ENCODE peak calls at places on chromosome 3, in ten cellular contexts. M is NCI-H2081; B is GM13977; F is H9; R is AG20443; N is AG08396; H is mesendoderm; I is activated effector memory CD4-positive, alpha-beta T cell treated with anti-CD3 and anti-CD28 coated beads, Interleukin-2, amount 50 U/mL, for 16 hours; A is psoas muscle; O is stimulated activated naive CD4-positive, alpha-beta T cell. T is an unnamed sample.

GRCh38 chr3:152113413-152113812 is 155.3 kb upstream of the MBNL1 start:
- DNase-seq in M (no peak), B (no peak), F (no peak), R (no peak), N (no peak), H (no peak), I (no peak), A (no peak), O (no peak), T (no peak)

GRCh38 chr3:138818175-138818574 is 16.6 kb downstream of the PIK3CB start:
- DNase-seq in M (no peak), B (no peak), F (no peak), R (no peak), N (no peak), H (no peak), I (no peak), A (no peak), O (no peak), T (no peak)

GRCh38 chr3:120855665-120856437 is 52.2 kb upstream of the STXBP5L start:
- DNase-seq in M (no peak), B (no peak), F (peak; percentile 33), R (peak; percentile 95), N (peak; percentile 76), H (peak; percentile 38), I (no peak), A (no peak), O (no peak), T (peak; percentile 10)

GRCh38 chr3:120263792-120264191 is 21.2 kb downstream of the GPR156 start:
- DNase-seq in M (no peak), B (no peak), F (peak; percentile 38), R (no peak), N (no peak), H (no peak), I (no peak), A (no peak), O (no peak), T (no peak)

GRCh38 chr3:2765002-2765579 is 345.1 kb downstream of the IL5RA start:
- DNase-seq in M (peak; percentile 6), B (peak; percentile 20), F (peak; percentile 41), R (no peak), N (no peak), H (peak; percentile 76), I (no peak), A (no peak), O (peak; percentile 12), T (no peak)

GRCh38 chr3:125045965-125046364 is 9.8 kb downstream of the HEG1 start:
- DNase-seq in M (no peak), B (no peak), F (no peak), R (peak; percentile 77), N (peak; percentile 85), H (no peak), I (no peak), A (no peak), O (no peak), T (no peak)

GRCh38 chr3:45509038-45509767 is 85.3 kb upstream of the LIMD1 start:
- DNase-seq in M (no peak), B (no peak), F (peak; percentile 49), R (peak; percentile 87), N (peak; percentile 77), H (peak; percentile 38), I (no peak), A (no peak), O (no peak), T (no peak)

GRCh38 chr3:51673802-51674654 is 3.0 kb downstream of the TEX264 start:
- DNase-seq in M (no peak), B (no peak), F (no peak), R (no peak), N (no peak), H (no peak), I (peak; percentile 61), A (peak; percentile 27), O (no peak), T (no peak)

GRCh38 chr3:32176989-32177701 is 61.3 kb upstream of the CMTM8 start:
- DNase-seq in M (peak; percentile 42), B (peak; percentile 46), F (peak; percentile 70), R (peak; percentile 33), N (peak; percentile 46), H (peak; percentile 84), I (peak; percentile 78), A (no peak), O (peak; percentile 81), T (peak; percentile 47)